ENCODE peak calls at places on chromosomes 13 and 19, in five cellular contexts. One of them, this sample, is unnamed.

GRCh38 chr19:38869160-38869835 is 8.8 kb downstream of the RINL start:
- DNase-seq in astrocyte of the spinal cord: no peak
- DNase-seq in mammary epithelial cell: no peak
- DNase-seq in GM12864: no peak
- DNase-seq in HFF-Myc: no peak
- DNase-seq in this sample: peak; percentile 50

GRCh38 chr19:33862991-33863390 is 66.3 kb downstream of the KCTD15 start:
- DNase-seq in astrocyte of the spinal cord: no peak
- DNase-seq in mammary epithelial cell: no peak
- DNase-seq in GM12864: no peak
- DNase-seq in HFF-Myc: no peak
- DNase-seq in this sample: no peak

GRCh38 chr19:5693195-5694166 is 3.4 kb downstream of the RPL36 start:
- DNase-seq in mammary epithelial cell: peak; percentile 27
- DNase-seq in GM12864: no peak
- DNase-seq in HFF-Myc: no peak
- DNase-seq in astrocyte of the spinal cord: no peak
- DNase-seq in this sample: no peak

GRCh38 chr13:96159731-96160130 is 69.8 kb downstream of the HS6ST3 start:
- DNase-seq in mammary epithelial cell: peak; percentile 62
- DNase-seq in HFF-Myc: no peak
- DNase-seq in astrocyte of the spinal cord: no peak
- DNase-seq in GM12864: no peak
- DNase-seq in this sample: no peak

GRCh38 chr13:113601166-113602070 is 16.9 kb downstream of the TFDP1 start:
- DNase-seq in GM12864: no peak
- DNase-seq in HFF-Myc: no peak
- DNase-seq in mammary epithelial cell: no peak
- DNase-seq in astrocyte of the spinal cord: no peak
- DNase-seq in this sample: no peak

GRCh38 chr19:7822910-7823515 is 7.0 kb upstream of the EVI5L start:
- DNase-seq in astrocyte of the spinal cord: no peak
- DNase-seq in GM12864: no peak
- DNase-seq in mammary epithelial cell: no peak
- DNase-seq in HFF-Myc: no peak
- DNase-seq in this sample: no peak

GRCh38 chr19:5251096-5252065 is 89.2 kb downstream of the PTPRS start:
- DNase-seq in astrocyte of the spinal cord: no peak
- DNase-seq in GM12864: no peak
- DNase-seq in mammary epithelial cell: no peak
- DNase-seq in HFF-Myc: no peak
- DNase-seq in this sample: no peak

GRCh38 chr19:11465605-11466004 is 15.2 kb downstream of the ELAVL3 start:
- DNase-seq in GM12864: no peak
- DNase-seq in HFF-Myc: no peak
- DNase-seq in mammary epithelial cell: no peak
- DNase-seq in astrocyte of the spinal cord: no peak
- DNase-seq in this sample: no peak

GRCh38 chr13:50468849-50469669 is 374.4 kb downstream of the DLEU7 start:
- DNase-seq in HFF-Myc: no peak
- DNase-seq in GM12864: no peak
- DNase-seq in astrocyte of the spinal cord: no peak
- DNase-seq in mammary epithelial cell: no peak
- DNase-seq in this sample: no peak

GRCh38 chr19:49127674-49128544 is 8.6 kb downstream of the PPFIA3 start:
- DNase-seq in mammary epithelial cell: peak; percentile 93
- DNase-seq in GM12864: peak; percentile 80
- DNase-seq in HFF-Myc: peak; percentile 83
- DNase-seq in astrocyte of the spinal cord: peak; percentile 98
- DNase-seq in this sample: peak; percentile 99
- TF ChIP-seq CTCF in mammary epithelial cell: peak; percentile 33
- TF ChIP-seq CTCF in GM12864: peak; percentile 17
- TF ChIP-seq CTCF in HFF-Myc: no peak
- TF ChIP-seq CTCF in astrocyte of the spinal cord: no peak
- TF ChIP-seq CTCF in this sample: no peak

GRCh38 chr13:23881408-23881785 is 7.8 kb downstream of the MIPEP start:
- DNase-seq in GM12864: no peak
- DNase-seq in mammary epithelial cell: no peak
- DNase-seq in astrocyte of the spinal cord: no peak
- DNase-seq in HFF-Myc: no peak
- DNase-seq in this sample: no peak

GRCh38 chr13:23888658-23889597 is at the start of gene MIPEP:
- DNase-seq in GM12864: peak; percentile 86
- DNase-seq in mammary epithelial cell: peak; percentile 96
- DNase-seq in astrocyte of the spinal cord: peak; percentile 97
- DNase-seq in HFF-Myc: peak; percentile 79
- DNase-seq in this sample: peak; percentile 95

GRCh38 chr13:23883255-23883654 is 5.9 kb downstream of the MIPEP start:
- DNase-seq in astrocyte of the spinal cord: no peak
- DNase-seq in mammary epithelial cell: no peak
- DNase-seq in GM12864: no peak
- DNase-seq in HFF-Myc: no peak
- DNase-seq in this sample: no peak
- TF ChIP-seq CTCF in astrocyte of the spinal cord: no peak
- TF ChIP-seq CTCF in mammary epithelial cell: no peak
- TF ChIP-seq CTCF in GM12864: no peak
- TF ChIP-seq CTCF in HFF-Myc: no peak
- TF ChIP-seq CTCF in this sample: no peak

GRCh38 chr19:1252818-1253513 is 4.6 kb downstream of the MIDN start:
- DNase-seq in astrocyte of the spinal cord: peak; percentile 99
- DNase-seq in GM12864: no peak
- DNase-seq in HFF-Myc: no peak
- DNase-seq in mammary epithelial cell: peak; percentile 93
- DNase-seq in this sample: peak; percentile 75
- TF ChIP-seq CTCF in astrocyte of the spinal cord: peak; percentile 24
- TF ChIP-seq CTCF in GM12864: no peak
- TF ChIP-seq CTCF in HFF-Myc: no peak
- TF ChIP-seq CTCF in mammary epithelial cell: peak; percentile 28
- TF ChIP-seq CTCF in this sample: no peak

GRCh38 chr13:98232456-98232855 is 55.4 kb upstream of the RNF113B start:
- DNase-seq in astrocyte of the spinal cord: peak; percentile 52
- DNase-seq in HFF-Myc: no peak
- DNase-seq in mammary epithelial cell: no peak
- DNase-seq in GM12864: no peak
- DNase-seq in this sample: no peak

GRCh38 chr13:98228661-98229349 is 51.7 kb upstream of the RNF113B start:
- DNase-seq in astrocyte of the spinal cord: no peak
- DNase-seq in GM12864: no peak
- DNase-seq in mammary epithelial cell: no peak
- DNase-seq in HFF-Myc: no peak
- DNase-seq in this sample: no peak

GRCh38 chr13:98234348-98234747 is 57.3 kb upstream of the RNF113B start:
- DNase-seq in GM12864: no peak
- DNase-seq in HFF-Myc: no peak
- DNase-seq in mammary epithelial cell: no peak
- DNase-seq in astrocyte of the spinal cord: no peak
- DNase-seq in this sample: no peak

DNA sequence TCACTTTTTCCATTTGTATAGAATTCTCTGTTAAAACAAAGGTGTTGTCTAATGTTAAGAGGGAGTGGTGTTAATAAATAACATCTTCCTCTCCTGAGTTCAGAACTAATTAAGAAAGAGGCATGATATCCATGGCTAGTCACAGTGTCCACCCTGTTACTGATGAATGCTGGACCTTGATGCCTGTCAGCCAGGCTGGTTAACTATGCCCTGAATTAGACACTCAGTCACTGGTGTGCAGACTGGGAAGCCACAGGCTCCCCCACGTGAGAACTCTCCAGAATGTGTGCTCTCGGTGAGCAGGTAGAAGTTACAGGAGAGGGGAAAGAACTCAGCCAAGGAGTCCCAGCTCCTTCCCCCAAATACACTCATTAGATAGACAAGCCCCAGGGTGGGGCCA is 56.1 kb upstream of the RNF113B start:
- DNase-seq in astrocyte of the spinal cord: no peak
- DNase-seq in GM12864: no peak
- DNase-seq in HFF-Myc: no peak
- DNase-seq in mammary epithelial cell: no peak
- DNase-seq in this sample: no peak
- TF ChIP-seq CTCF in astrocyte of the spinal cord: no peak
- TF ChIP-seq CTCF in GM12864: no peak
- TF ChIP-seq CTCF in HFF-Myc: no peak
- TF ChIP-seq CTCF in mammary epithelial cell: no peak
- TF ChIP-seq CTCF in this sample: no peak

DNA sequence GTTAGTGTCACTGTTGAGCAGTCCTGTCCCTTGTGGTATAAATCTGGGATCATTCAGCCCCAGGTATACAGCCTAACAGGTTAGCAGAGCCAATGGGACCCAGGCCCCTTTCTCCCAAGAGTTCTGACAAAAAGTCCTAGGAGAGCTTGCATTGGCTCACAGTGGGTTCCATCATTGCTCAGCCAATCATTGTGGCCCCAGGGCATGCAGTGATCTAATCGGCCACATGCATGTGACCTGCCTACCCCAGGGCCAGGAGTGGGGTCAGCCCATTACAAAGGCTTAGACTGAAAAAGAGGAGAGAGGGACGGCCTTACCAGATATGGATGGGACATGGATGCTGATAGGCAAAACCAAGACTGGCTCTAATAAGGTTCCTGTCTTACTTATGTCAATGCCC is 41.1 kb downstream of the SPTBN4 start:
- DNase-seq in astrocyte of the spinal cord: no peak
- DNase-seq in HFF-Myc: no peak
- DNase-seq in GM12864: no peak
- DNase-seq in mammary epithelial cell: no peak
- DNase-seq in this sample: no peak
- TF ChIP-seq CTCF in astrocyte of the spinal cord: no peak
- TF ChIP-seq CTCF in HFF-Myc: no peak
- TF ChIP-seq CTCF in GM12864: no peak
- TF ChIP-seq CTCF in mammary epithelial cell: no peak
- TF ChIP-seq CTCF in this sample: no peak

DNA sequence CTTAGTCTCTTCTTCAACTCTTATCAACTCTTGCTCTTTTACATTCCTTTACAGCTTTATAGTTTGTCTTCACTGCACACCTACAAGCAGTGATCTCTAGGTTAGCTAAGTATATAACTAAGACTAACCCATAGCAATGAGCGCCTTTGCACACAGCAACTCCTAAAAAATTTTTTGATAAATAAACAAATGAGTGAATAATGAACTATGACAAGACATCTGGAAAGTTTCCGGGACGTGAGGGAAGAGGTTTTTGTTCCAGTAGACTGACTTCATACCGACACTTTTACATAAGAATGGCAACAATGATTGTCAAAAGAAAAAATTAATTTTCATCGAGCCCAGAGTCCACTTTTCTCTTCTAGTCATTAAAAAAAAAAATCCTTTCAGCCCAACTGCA is 98.3 kb downstream of the ELF1 start:
- DNase-seq in GM12864: no peak
- DNase-seq in mammary epithelial cell: peak; percentile 8
- DNase-seq in astrocyte of the spinal cord: no peak
- DNase-seq in HFF-Myc: no peak
- DNase-seq in this sample: no peak
- TF ChIP-seq CTCF in GM12864: no peak
- TF ChIP-seq CTCF in mammary epithelial cell: no peak
- TF ChIP-seq CTCF in astrocyte of the spinal cord: no peak
- TF ChIP-seq CTCF in HFF-Myc: no peak
- TF ChIP-seq CTCF in this sample: no peak

DNA sequence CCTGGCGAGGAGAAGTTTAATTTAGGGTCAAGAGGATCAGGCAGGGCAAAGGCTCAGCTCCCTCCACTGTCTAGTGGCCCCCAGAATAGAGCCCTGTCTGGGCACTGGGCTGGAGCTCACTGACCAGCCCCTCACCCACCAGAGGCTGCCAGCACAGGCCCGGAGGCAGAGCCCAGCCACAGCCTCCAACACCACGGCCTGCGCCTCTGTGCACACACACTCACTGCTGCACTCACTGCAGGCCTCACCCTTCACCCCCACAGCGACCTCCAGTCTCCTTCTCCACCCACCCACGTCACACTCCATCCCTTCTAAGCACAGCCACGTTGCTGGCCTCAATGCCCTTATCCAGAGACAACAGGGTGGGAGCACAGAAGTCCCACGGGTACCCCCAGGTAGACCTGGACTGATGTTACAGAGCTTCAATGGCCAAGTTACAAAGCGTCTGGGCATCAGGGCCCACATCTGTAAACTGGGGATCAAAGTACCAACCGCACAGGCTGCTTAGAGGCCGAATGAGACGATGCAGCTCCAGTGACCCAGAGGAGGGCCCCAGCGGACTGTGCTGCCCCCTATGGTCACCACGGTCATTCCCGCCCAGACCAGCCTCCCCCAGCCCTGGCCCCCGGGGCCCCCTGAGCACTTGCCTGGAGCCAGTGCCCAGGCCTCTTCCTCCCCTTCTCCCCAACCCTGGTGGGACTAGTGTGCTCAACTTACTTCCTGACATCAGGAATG is 4.5 kb upstream of the PRKD2 start:
- DNase-seq in GM12864: no peak
- DNase-seq in mammary epithelial cell: no peak
- DNase-seq in astrocyte of the spinal cord: no peak
- DNase-seq in HFF-Myc: no peak
- DNase-seq in this sample: no peak
- TF ChIP-seq CTCF in GM12864: peak; percentile 10
- TF ChIP-seq CTCF in mammary epithelial cell: peak; percentile 21
- TF ChIP-seq CTCF in astrocyte of the spinal cord: peak; percentile 15
- TF ChIP-seq CTCF in HFF-Myc: peak; percentile 23
- TF ChIP-seq CTCF in this sample: no peak

This sample was measured in GM20000.